ENCODE peak calls at places on chromosomes 11 and 22, in seven cellular contexts. One of them, this sample, is unnamed.

GRCh38 chr11:104694259-104695070 is 203.8 kb downstream of the CASP12 start:
- DNase-seq in coronary artery: no peak
- DNase-seq in Calu3: no peak
- DNase-seq in stimulated activated CD4-positive, alpha-beta T cell treated with anti-CD3 and anti-CD28 coated beads, Interleukin-4, amount 100 ng/mL, for 24 hours: no peak
- DNase-seq in lung: no peak
- DNase-seq in globus pallidus: no peak
- DNase-seq in HCT116: no peak
- DNase-seq in this sample: no peak

GRCh38 chr11:104254347-104254746 is 90.4 kb upstream of the PDGFD start:
- DNase-seq in globus pallidus: no peak
- DNase-seq in lung: no peak
- DNase-seq in Calu3: peak; percentile 40
- DNase-seq in coronary artery: no peak
- DNase-seq in HCT116: peak; percentile 46
- DNase-seq in stimulated activated CD4-positive, alpha-beta T cell treated with anti-CD3 and anti-CD28 coated beads, Interleukin-4, amount 100 ng/mL, for 24 hours: peak; percentile 14
- DNase-seq in this sample: peak; percentile 55

GRCh38 chr22:32311551-32312071 is 46.1 kb upstream of the RFPL3 start:
- DNase-seq in Calu3: no peak
- DNase-seq in lung: no peak
- DNase-seq in globus pallidus: no peak
- DNase-seq in HCT116: no peak
- DNase-seq in coronary artery: peak; percentile 17
- DNase-seq in stimulated activated CD4-positive, alpha-beta T cell treated with anti-CD3 and anti-CD28 coated beads, Interleukin-4, amount 100 ng/mL, for 24 hours: no peak
- DNase-seq in this sample: no peak

GRCh38 chr11:92340839-92341238 is 116.2 kb downstream of the FAT3 start:
- DNase-seq in globus pallidus: no peak
- DNase-seq in stimulated activated CD4-positive, alpha-beta T cell treated with anti-CD3 and anti-CD28 coated beads, Interleukin-4, amount 100 ng/mL, for 24 hours: no peak
- DNase-seq in Calu3: peak; percentile 17
- DNase-seq in lung: no peak
- DNase-seq in coronary artery: no peak
- DNase-seq in HCT116: no peak
- DNase-seq in this sample: no peak

GRCh38 chr11:72685560-72686480 is 11.6 kb upstream of the PDE2A start:
- DNase-seq in Calu3: no peak
- DNase-seq in globus pallidus: no peak
- DNase-seq in HCT116: no peak
- DNase-seq in coronary artery: no peak
- DNase-seq in stimulated activated CD4-positive, alpha-beta T cell treated with anti-CD3 and anti-CD28 coated beads, Interleukin-4, amount 100 ng/mL, for 24 hours: peak; percentile 59
- DNase-seq in lung: no peak
- DNase-seq in this sample: peak; percentile 74

GRCh38 chr11:57340228-57340627 is 2.1 kb downstream of the P2RX3 start:
- DNase-seq in coronary artery: no peak
- DNase-seq in globus pallidus: no peak
- DNase-seq in Calu3: no peak
- DNase-seq in lung: no peak
- DNase-seq in HCT116: no peak
- DNase-seq in stimulated activated CD4-positive, alpha-beta T cell treated with anti-CD3 and anti-CD28 coated beads, Interleukin-4, amount 100 ng/mL, for 24 hours: no peak
- DNase-seq in this sample: no peak

GRCh38 chr11:9571766-9572120 is 1.7 kb upstream of the WEE1 start:
- DNase-seq in lung: no peak
- DNase-seq in stimulated activated CD4-positive, alpha-beta T cell treated with anti-CD3 and anti-CD28 coated beads, Interleukin-4, amount 100 ng/mL, for 24 hours: no peak
- DNase-seq in globus pallidus: no peak
- DNase-seq in coronary artery: no peak
- DNase-seq in Calu3: no peak
- DNase-seq in HCT116: no peak
- DNase-seq in this sample: no peak

GRCh38 chr11:106304274-106304673 is 226.8 kb downstream of the AASDHPPT start:
- DNase-seq in HCT116: no peak
- DNase-seq in globus pallidus: no peak
- DNase-seq in lung: no peak
- DNase-seq in stimulated activated CD4-positive, alpha-beta T cell treated with anti-CD3 and anti-CD28 coated beads, Interleukin-4, amount 100 ng/mL, for 24 hours: no peak
- DNase-seq in Calu3: no peak
- DNase-seq in coronary artery: no peak
- DNase-seq in this sample: no peak

GRCh38 chr11:83047515-83048225 is 24.0 kb downstream of the RAB30 start:
- DNase-seq in HCT116: no peak
- DNase-seq in stimulated activated CD4-positive, alpha-beta T cell treated with anti-CD3 and anti-CD28 coated beads, Interleukin-4, amount 100 ng/mL, for 24 hours: no peak
- DNase-seq in coronary artery: no peak
- DNase-seq in Calu3: no peak
- DNase-seq in lung: no peak
- DNase-seq in globus pallidus: no peak
- DNase-seq in this sample: no peak

GRCh38 chr11:128888034-128888985 is 2.8 kb upstream of the KCNJ5 start:
- DNase-seq in coronary artery: no peak
- DNase-seq in stimulated activated CD4-positive, alpha-beta T cell treated with anti-CD3 and anti-CD28 coated beads, Interleukin-4, amount 100 ng/mL, for 24 hours: no peak
- DNase-seq in Calu3: no peak
- DNase-seq in HCT116: no peak
- DNase-seq in globus pallidus: no peak
- DNase-seq in lung: no peak
- DNase-seq in this sample: no peak

GRCh38 chr22:19959043-19959586 is 17.5 kb upstream of the TXNRD2 start:
- DNase-seq in Calu3: peak; percentile 89
- DNase-seq in lung: peak; percentile 79
- DNase-seq in stimulated activated CD4-positive, alpha-beta T cell treated with anti-CD3 and anti-CD28 coated beads, Interleukin-4, amount 100 ng/mL, for 24 hours: no peak
- DNase-seq in globus pallidus: no peak
- DNase-seq in coronary artery: no peak
- DNase-seq in HCT116: peak; percentile 65
- DNase-seq in this sample: no peak

GRCh38 chr11:118878187-118878586 is 5.5 kb upstream of the CXCR5 start:
- DNase-seq in lung: no peak
- DNase-seq in Calu3: no peak
- DNase-seq in HCT116: no peak
- DNase-seq in stimulated activated CD4-positive, alpha-beta T cell treated with anti-CD3 and anti-CD28 coated beads, Interleukin-4, amount 100 ng/mL, for 24 hours: no peak
- DNase-seq in globus pallidus: no peak
- DNase-seq in coronary artery: no peak
- DNase-seq in this sample: peak; percentile 57

GRCh38 chr11:60485987-60486386 is 6.6 kb upstream of the MS4A12 start:
- DNase-seq in Calu3: peak; percentile 67
- DNase-seq in HCT116: peak; percentile 79
- DNase-seq in lung: peak; percentile 29
- DNase-seq in stimulated activated CD4-positive, alpha-beta T cell treated with anti-CD3 and anti-CD28 coated beads, Interleukin-4, amount 100 ng/mL, for 24 hours: peak; percentile 3
- DNase-seq in globus pallidus: no peak
- DNase-seq in coronary artery: no peak
- DNase-seq in this sample: no peak

GRCh38 chr22:36671398-36671797 is 32.2 kb downstream of the CACNG2 start:
- DNase-seq in coronary artery: no peak
- DNase-seq in stimulated activated CD4-positive, alpha-beta T cell treated with anti-CD3 and anti-CD28 coated beads, Interleukin-4, amount 100 ng/mL, for 24 hours: no peak
- DNase-seq in lung: no peak
- DNase-seq in Calu3: no peak
- DNase-seq in globus pallidus: no peak
- DNase-seq in HCT116: no peak
- DNase-seq in this sample: no peak

GRCh38 chr22:24066260-24066659 is 55.2 kb downstream of the CABIN1 start:
- DNase-seq in HCT116: no peak
- DNase-seq in coronary artery: peak; percentile 54
- DNase-seq in lung: no peak
- DNase-seq in Calu3: no peak
- DNase-seq in stimulated activated CD4-positive, alpha-beta T cell treated with anti-CD3 and anti-CD28 coated beads, Interleukin-4, amount 100 ng/mL, for 24 hours: no peak
- DNase-seq in globus pallidus: no peak
- DNase-seq in this sample: no peak

GRCh38 chr11:3167143-3168119 is 2.3 kb upstream of the OSBPL5 start:
- DNase-seq in globus pallidus: no peak
- DNase-seq in Calu3: no peak
- DNase-seq in coronary artery: no peak
- DNase-seq in HCT116: no peak
- DNase-seq in lung: no peak
- DNase-seq in stimulated activated CD4-positive, alpha-beta T cell treated with anti-CD3 and anti-CD28 coated beads, Interleukin-4, amount 100 ng/mL, for 24 hours: no peak
- DNase-seq in this sample: no peak

GRCh38 chr22:39197578-39197977 is 45.1 kb upstream of the CBX7 start:
- DNase-seq in globus pallidus: no peak
- DNase-seq in stimulated activated CD4-positive, alpha-beta T cell treated with anti-CD3 and anti-CD28 coated beads, Interleukin-4, amount 100 ng/mL, for 24 hours: no peak
- DNase-seq in lung: no peak
- DNase-seq in HCT116: no peak
- DNase-seq in coronary artery: no peak
- DNase-seq in Calu3: no peak
- DNase-seq in this sample: peak; percentile 33

GRCh38 chr11:35344990-35345655 is 74.2 kb downstream of the SLC1A2 start:
- DNase-seq in globus pallidus: peak; percentile 25
- DNase-seq in lung: peak; percentile 30
- DNase-seq in coronary artery: no peak
- DNase-seq in HCT116: no peak
- DNase-seq in Calu3: no peak
- DNase-seq in stimulated activated CD4-positive, alpha-beta T cell treated with anti-CD3 and anti-CD28 coated beads, Interleukin-4, amount 100 ng/mL, for 24 hours: no peak
- DNase-seq in this sample: no peak

GRCh38 chr22:42673898-42674390 is 24.8 kb upstream of the CYB5R3 start:
- DNase-seq in lung: no peak
- DNase-seq in coronary artery: no peak
- DNase-seq in globus pallidus: no peak
- DNase-seq in Calu3: no peak
- DNase-seq in HCT116: no peak
- DNase-seq in stimulated activated CD4-positive, alpha-beta T cell treated with anti-CD3 and anti-CD28 coated beads, Interleukin-4, amount 100 ng/mL, for 24 hours: no peak
- DNase-seq in this sample: no peak

GRCh38 chr22:22855617-22856308 is 31.9 kb upstream of the IGLL5 start:
- DNase-seq in globus pallidus: no peak
- DNase-seq in lung: no peak
- DNase-seq in Calu3: peak; percentile 60
- DNase-seq in stimulated activated CD4-positive, alpha-beta T cell treated with anti-CD3 and anti-CD28 coated beads, Interleukin-4, amount 100 ng/mL, for 24 hours: no peak
- DNase-seq in HCT116: no peak
- DNase-seq in coronary artery: no peak
- DNase-seq in this sample: no peak

GRCh38 chr11:76629853-76630599 is 40.5 kb downstream of the LRRC32 start:
- DNase-seq in globus pallidus: peak; percentile 19
- DNase-seq in HCT116: no peak
- DNase-seq in coronary artery: no peak
- DNase-seq in stimulated activated CD4-positive, alpha-beta T cell treated with anti-CD3 and anti-CD28 coated beads, Interleukin-4, amount 100 ng/mL, for 24 hours: no peak
- DNase-seq in lung: peak; percentile 58
- DNase-seq in Calu3: no peak
- DNase-seq in this sample: no peak

GRCh38 chr11:5626191-5626590 is 1.4 kb downstream of the TRIM34 start:
- DNase-seq in globus pallidus: no peak
- DNase-seq in coronary artery: no peak
- DNase-seq in HCT116: no peak
- DNase-seq in lung: no peak
- DNase-seq in Calu3: no peak
- DNase-seq in stimulated activated CD4-positive, alpha-beta T cell treated with anti-CD3 and anti-CD28 coated beads, Interleukin-4, amount 100 ng/mL, for 24 hours: no peak
- DNase-seq in this sample: no peak

GRCh38 chr11:111963786-111964385 is 26.7 kb downstream of the DIXDC1 start:
- DNase-seq in stimulated activated CD4-positive, alpha-beta T cell treated with anti-CD3 and anti-CD28 coated beads, Interleukin-4, amount 100 ng/mL, for 24 hours: no peak
- DNase-seq in lung: no peak
- DNase-seq in Calu3: no peak
- DNase-seq in coronary artery: no peak
- DNase-seq in globus pallidus: no peak
- DNase-seq in HCT116: no peak
- DNase-seq in this sample: no peak

GRCh38 chr11:126039485-126040271 is 23.0 kb downstream of the CDON start:
- DNase-seq in stimulated activated CD4-positive, alpha-beta T cell treated with anti-CD3 and anti-CD28 coated beads, Interleukin-4, amount 100 ng/mL, for 24 hours: no peak
- DNase-seq in Calu3: no peak
- DNase-seq in HCT116: no peak
- DNase-seq in globus pallidus: no peak
- DNase-seq in lung: no peak
- DNase-seq in coronary artery: no peak
- DNase-seq in this sample: no peak

GRCh38 chr11:103851166-103851651 is 185.2 kb upstream of the DDI1 start:
- DNase-seq in stimulated activated CD4-positive, alpha-beta T cell treated with anti-CD3 and anti-CD28 coated beads, Interleukin-4, amount 100 ng/mL, for 24 hours: no peak
- DNase-seq in Calu3: no peak
- DNase-seq in globus pallidus: no peak
- DNase-seq in lung: no peak
- DNase-seq in coronary artery: no peak
- DNase-seq in HCT116: no peak
- DNase-seq in this sample: no peak

GRCh38 chr22:31526275-31526674 is 29.9 kb downstream of the SFI1 start:
- DNase-seq in globus pallidus: no peak
- DNase-seq in HCT116: no peak
- DNase-seq in Calu3: no peak
- DNase-seq in coronary artery: no peak
- DNase-seq in lung: no peak
- DNase-seq in stimulated activated CD4-positive, alpha-beta T cell treated with anti-CD3 and anti-CD28 coated beads, Interleukin-4, amount 100 ng/mL, for 24 hours: peak; percentile 67
- DNase-seq in this sample: peak; percentile 75

GRCh38 chr11:62179995-62180394 is 10.0 kb upstream of the SCGB1D1 start:
- DNase-seq in globus pallidus: no peak
- DNase-seq in Calu3: no peak
- DNase-seq in coronary artery: no peak
- DNase-seq in lung: no peak
- DNase-seq in HCT116: no peak
- DNase-seq in stimulated activated CD4-positive, alpha-beta T cell treated with anti-CD3 and anti-CD28 coated beads, Interleukin-4, amount 100 ng/mL, for 24 hours: no peak
- DNase-seq in this sample: no peak

GRCh38 chr11:95108159-95108611 is 18.5 kb downstream of the ENDOD1 start:
- DNase-seq in Calu3: peak; percentile 54
- DNase-seq in coronary artery: no peak
- DNase-seq in lung: no peak
- DNase-seq in HCT116: no peak
- DNase-seq in globus pallidus: no peak
- DNase-seq in stimulated activated CD4-positive, alpha-beta T cell treated with anti-CD3 and anti-CD28 coated beads, Interleukin-4, amount 100 ng/mL, for 24 hours: no peak
- DNase-seq in this sample: no peak

GRCh38 chr11:68827733-68828132 is 14.0 kb downstream of the CPT1A start:
- DNase-seq in lung: no peak
- DNase-seq in coronary artery: no peak
- DNase-seq in globus pallidus: no peak
- DNase-seq in Calu3: no peak
- DNase-seq in HCT116: no peak
- DNase-seq in stimulated activated CD4-positive, alpha-beta T cell treated with anti-CD3 and anti-CD28 coated beads, Interleukin-4, amount 100 ng/mL, for 24 hours: no peak
- DNase-seq in this sample: no peak

GRCh38 chr11:19890308-19890707 is 177.7 kb downstream of the NAV2 start:
- DNase-seq in Calu3: no peak
- DNase-seq in HCT116: no peak
- DNase-seq in stimulated activated CD4-positive, alpha-beta T cell treated with anti-CD3 and anti-CD28 coated beads, Interleukin-4, amount 100 ng/mL, for 24 hours: no peak
- DNase-seq in coronary artery: no peak
- DNase-seq in lung: no peak
- DNase-seq in globus pallidus: no peak
- DNase-seq in this sample: no peak

GRCh38 chr11:74932797-74933196 is 16.1 kb downstream of the XRRA1 start:
- DNase-seq in coronary artery: no peak
- DNase-seq in Calu3: no peak
- DNase-seq in HCT116: no peak
- DNase-seq in stimulated activated CD4-positive, alpha-beta T cell treated with anti-CD3 and anti-CD28 coated beads, Interleukin-4, amount 100 ng/mL, for 24 hours: no peak
- DNase-seq in globus pallidus: no peak
- DNase-seq in lung: no peak
- DNase-seq in this sample: no peak

GRCh38 chr11:107844041-107844440 is 14.5 kb downstream of the SLC35F2 start:
- DNase-seq in HCT116: no peak
- DNase-seq in lung: no peak
- DNase-seq in coronary artery: peak; percentile 5
- DNase-seq in Calu3: peak; percentile 22
- DNase-seq in stimulated activated CD4-positive, alpha-beta T cell treated with anti-CD3 and anti-CD28 coated beads, Interleukin-4, amount 100 ng/mL, for 24 hours: no peak
- DNase-seq in globus pallidus: no peak
- DNase-seq in this sample: peak; percentile 47

GRCh38 chr11:108593214-108593909 is at the start of gene EXPH5:
- DNase-seq in stimulated activated CD4-positive, alpha-beta T cell treated with anti-CD3 and anti-CD28 coated beads, Interleukin-4, amount 100 ng/mL, for 24 hours: peak; percentile 87
- DNase-seq in globus pallidus: peak; percentile 68
- DNase-seq in lung: peak; percentile 98
- DNase-seq in Calu3: peak; percentile 95
- DNase-seq in coronary artery: peak; percentile 78
- DNase-seq in HCT116: peak; percentile 99
- DNase-seq in this sample: peak; percentile 93

GRCh38 chr11:59680287-59681154 is 11.7 kb upstream of the PATL1 start:
- DNase-seq in HCT116: peak; percentile 77
- DNase-seq in Calu3: peak; percentile 77
- DNase-seq in coronary artery: no peak
- DNase-seq in stimulated activated CD4-positive, alpha-beta T cell treated with anti-CD3 and anti-CD28 coated beads, Interleukin-4, amount 100 ng/mL, for 24 hours: peak; percentile 63
- DNase-seq in lung: peak; percentile 68
- DNase-seq in globus pallidus: peak; percentile 41
- DNase-seq in this sample: peak; percentile 67

GRCh38 chr11:12692238-12693074 is 18.2 kb downstream of the TEAD1 start:
- DNase-seq in Calu3: peak; percentile 72
- DNase-seq in globus pallidus: peak; percentile 83
- DNase-seq in stimulated activated CD4-positive, alpha-beta T cell treated with anti-CD3 and anti-CD28 coated beads, Interleukin-4, amount 100 ng/mL, for 24 hours: no peak
- DNase-seq in lung: peak; percentile 78
- DNase-seq in coronary artery: peak; percentile 91
- DNase-seq in HCT116: peak; percentile 60
- DNase-seq in this sample: no peak

GRCh38 chr11:18203723-18204122 is 31.1 kb downstream of the MRGPRX4 start:
- DNase-seq in lung: no peak
- DNase-seq in HCT116: peak; percentile 8
- DNase-seq in coronary artery: no peak
- DNase-seq in Calu3: peak; percentile 4
- DNase-seq in stimulated activated CD4-positive, alpha-beta T cell treated with anti-CD3 and anti-CD28 coated beads, Interleukin-4, amount 100 ng/mL, for 24 hours: no peak
- DNase-seq in globus pallidus: peak; percentile 1
- DNase-seq in this sample: no peak

GRCh38 chr11:131653244-131653643 is 282.8 kb downstream of the NTM start:
- DNase-seq in Calu3: no peak
- DNase-seq in stimulated activated CD4-positive, alpha-beta T cell treated with anti-CD3 and anti-CD28 coated beads, Interleukin-4, amount 100 ng/mL, for 24 hours: no peak
- DNase-seq in lung: no peak
- DNase-seq in coronary artery: peak; percentile 49
- DNase-seq in globus pallidus: peak; percentile 65
- DNase-seq in HCT116: no peak
- DNase-seq in this sample: no peak

GRCh38 chr22:21568207-21569075 is 927 bp downstream of the UBE2L3 start:
- DNase-seq in HCT116: no peak
- DNase-seq in Calu3: peak; percentile 27
- DNase-seq in stimulated activated CD4-positive, alpha-beta T cell treated with anti-CD3 and anti-CD28 coated beads, Interleukin-4, amount 100 ng/mL, for 24 hours: peak; percentile 26
- DNase-seq in globus pallidus: no peak
- DNase-seq in lung: no peak
- DNase-seq in coronary artery: no peak
- DNase-seq in this sample: no peak